ENCODE peak calls at places on chromosomes 12 and 14, in eight cellular contexts. One of them, this sample, is unnamed.
A peak's percentile ranks its signal among the peaks of the same experiment; 100 is the strongest.

GRCh38 chr14:64518229-64518628 is 13.7 kb downstream of the ZBTB1 start:
- DNase-seq in AG09319: no peak
- DNase-seq in HT-29: no peak
- DNase-seq in SW480: no peak
- DNase-seq in GM04503: no peak
- DNase-seq in IMR-90: no peak
- DNase-seq in Calu3: no peak
- DNase-seq in hepatocyte: no peak
- DNase-seq in this sample: no peak

GRCh38 chr14:55398679-55399078 is 13.0 kb downstream of the ATG14 start:
- DNase-seq in AG09319: peak; percentile 72
- DNase-seq in HT-29: no peak
- DNase-seq in SW480: peak; percentile 38
- DNase-seq in GM04503: peak; percentile 86
- DNase-seq in IMR-90: peak; percentile 99
- DNase-seq in Calu3: no peak
- DNase-seq in hepatocyte: peak; percentile 45
- DNase-seq in this sample: peak; percentile 87

GRCh38 chr14:105646175-105646574 is 119.8 kb downstream of the TMEM121 start:
- DNase-seq in AG09319: no peak
- DNase-seq in HT-29: no peak
- DNase-seq in SW480: peak; percentile 17
- DNase-seq in GM04503: no peak
- DNase-seq in IMR-90: no peak
- DNase-seq in Calu3: no peak
- DNase-seq in hepatocyte: no peak
- DNase-seq in this sample: no peak

GRCh38 chr14:92563359-92563758 is 49.8 kb downstream of the RIN3 start:
- DNase-seq in AG09319: no peak
- DNase-seq in HT-29: no peak
- DNase-seq in SW480: no peak
- DNase-seq in GM04503: no peak
- DNase-seq in IMR-90: peak; percentile 55
- DNase-seq in Calu3: no peak
- DNase-seq in hepatocyte: no peak
- DNase-seq in this sample: peak; percentile 37

GRCh38 chr14:86022031-86022629 is 492.2 kb downstream of the FLRT2 start:
- DNase-seq in AG09319: no peak
- DNase-seq in HT-29: no peak
- DNase-seq in SW480: no peak
- DNase-seq in GM04503: peak; percentile 21
- DNase-seq in IMR-90: peak; percentile 84
- DNase-seq in Calu3: no peak
- DNase-seq in hepatocyte: no peak
- DNase-seq in this sample: peak; percentile 5

GRCh38 chr14:72678360-72678759 is 215.5 kb downstream of the DPF3 start:
- DNase-seq in AG09319: no peak
- DNase-seq in HT-29: no peak
- DNase-seq in SW480: no peak
- DNase-seq in GM04503: no peak
- DNase-seq in IMR-90: peak; percentile 87
- DNase-seq in Calu3: no peak
- DNase-seq in hepatocyte: no peak
- DNase-seq in this sample: no peak

GRCh38 chr12:7241404-7242005 is 52.0 kb downstream of the PEX5 start:
- DNase-seq in AG09319: no peak
- DNase-seq in HT-29: no peak
- DNase-seq in SW480: no peak
- DNase-seq in GM04503: peak; percentile 60
- DNase-seq in IMR-90: peak; percentile 57
- DNase-seq in Calu3: no peak
- DNase-seq in hepatocyte: no peak
- DNase-seq in this sample: no peak

GRCh38 chr12:107096571-107096970 is 3.2 kb upstream of the CRY1 start:
- DNase-seq in AG09319: no peak
- DNase-seq in HT-29: no peak
- DNase-seq in SW480: no peak
- DNase-seq in GM04503: no peak
- DNase-seq in IMR-90: no peak
- DNase-seq in Calu3: no peak
- DNase-seq in hepatocyte: no peak
- DNase-seq in this sample: no peak

GRCh38 chr12:52807544-52808470 is 6.1 kb downstream of the KRT4 start:
- DNase-seq in AG09319: no peak
- DNase-seq in HT-29: no peak
- DNase-seq in SW480: no peak
- DNase-seq in GM04503: no peak
- DNase-seq in IMR-90: no peak
- DNase-seq in Calu3: no peak
- DNase-seq in hepatocyte: no peak
- DNase-seq in this sample: no peak

GRCh38 chr14:103103461-103104388 is 9.2 kb downstream of the EXOC3L4 start:
- DNase-seq in AG09319: no peak
- DNase-seq in HT-29: no peak
- DNase-seq in SW480: peak; percentile 85
- DNase-seq in GM04503: no peak
- DNase-seq in IMR-90: peak; percentile 35
- DNase-seq in Calu3: peak; percentile 77
- DNase-seq in hepatocyte: no peak
- DNase-seq in this sample: peak; percentile 59

GRCh38 chr12:103530352-103530751 is 34.6 kb upstream of the C12orf42 start:
- DNase-seq in AG09319: no peak
- DNase-seq in HT-29: no peak
- DNase-seq in SW480: no peak
- DNase-seq in GM04503: no peak
- DNase-seq in IMR-90: no peak
- DNase-seq in Calu3: no peak
- DNase-seq in hepatocyte: no peak
- DNase-seq in this sample: no peak

GRCh38 chr12:39412210-39412609 is 30.7 kb downstream of the KIF21A start:
- DNase-seq in AG09319: no peak
- DNase-seq in HT-29: no peak
- DNase-seq in SW480: no peak
- DNase-seq in GM04503: no peak
- DNase-seq in IMR-90: no peak
- DNase-seq in Calu3: no peak
- DNase-seq in hepatocyte: no peak
- DNase-seq in this sample: no peak

GRCh38 chr14:69937367-69937777 is 58.2 kb downstream of the SMOC1 start:
- DNase-seq in AG09319: no peak
- DNase-seq in HT-29: no peak
- DNase-seq in SW480: no peak
- DNase-seq in GM04503: no peak
- DNase-seq in IMR-90: no peak
- DNase-seq in Calu3: no peak
- DNase-seq in hepatocyte: peak; percentile 41
- DNase-seq in this sample: no peak

GRCh38 chr14:99101826-99102461 is 170.1 kb downstream of the BCL11B start:
- DNase-seq in AG09319: no peak
- DNase-seq in HT-29: no peak
- DNase-seq in SW480: no peak
- DNase-seq in GM04503: no peak
- DNase-seq in IMR-90: no peak
- DNase-seq in Calu3: no peak
- DNase-seq in hepatocyte: no peak
- DNase-seq in this sample: peak; percentile 45